ENCODE peak calls at places on chromosomes 2 and 18, in six cellular contexts. G is GM12878, W is breast epithelium, D is transverse colon, V is HCT116, J is upper lobe of left lung. F is an unnamed sample.

GRCh38 chr18:12765127-12765526 is 62.3 kb downstream of the PSMG2 start:
- DNase-seq in G (no peak), W (no peak), D (peak; percentile 41), V (no peak), J (no peak), F (no peak)

GRCh38 chr18:76306685-76307292 is 188.3 kb downstream of the ZNF516 start:
- DNase-seq in G (peak; percentile 37), W (no peak), D (no peak), V (peak; percentile 12), J (no peak), F (no peak)

GRCh38 chr18:31446854-31447253 is 687 bp upstream of the DSG3 start:
- DNase-seq in G (no peak), W (no peak), D (no peak), V (no peak), J (no peak), F (no peak)

GRCh38 chr2:15905267-15905645 is 35.1 kb upstream of the MYCN start:
- DNase-seq in G (no peak), W (no peak), D (no peak), V (no peak), J (no peak), F (no peak)

GRCh38 chr2:89833116-89833779 is 1141.8 kb downstream of the RPIA start:
- DNase-seq in G (no peak), W (no peak), D (no peak), V (no peak), J (no peak), F (no peak)

GRCh38 chr2:167550448-167550847 is 662.2 kb downstream of the XIRP2 start:
- DNase-seq in G (no peak), W (no peak), D (no peak), V (peak; percentile 2), J (no peak), F (no peak)

GRCh38 chr2:207632575-207633492 is 7.6 kb upstream of the METTL21A start:
- DNase-seq in G (no peak), W (no peak), D (no peak), V (no peak), J (no peak), F (no peak)

GRCh38 chr18:2905802-2906521 is 59.2 kb downstream of the EMILIN2 start:
- DNase-seq in G (no peak), W (no peak), D (peak; percentile 79), V (peak; percentile 33), J (peak; percentile 90), F (no peak)

GRCh38 chr2:47218066-47218581 is 63.0 kb upstream of the STPG4 start:
- DNase-seq in G (no peak), W (no peak), D (peak; percentile 79), V (no peak), J (no peak), F (no peak)

GRCh38 chr18:38606841-38607240 is 1041.2 kb upstream of the CELF4 start:
- DNase-seq in G (peak; percentile 30), W (no peak), D (no peak), V (no peak), J (no peak), F (no peak)

GRCh38 chr2:206115026-206115578 is 29.1 kb upstream of the INO80D start:
- DNase-seq in G (no peak), W (no peak), D (no peak), V (no peak), J (no peak), F (no peak)

GRCh38 chr2:28408764-28409599 is 16.3 kb downstream of the FOSL2 start:
- DNase-seq in G (no peak), W (no peak), D (peak; percentile 61), V (peak; percentile 84), J (no peak), F (no peak)

GRCh38 chr2:1601064-1601405 is 143.3 kb downstream of the PXDN start:
- DNase-seq in G (no peak), W (no peak), D (no peak), V (no peak), J (no peak), F (no peak)

GRCh38 chr2:238434846-238435751 is 8.4 kb downstream of the ASB1 start:
- DNase-seq in G (no peak), W (no peak), D (no peak), V (no peak), J (no peak), F (no peak)

GRCh38 chr2:36756438-36756837 is 59.9 kb downstream of the VIT start:
- DNase-seq in G (no peak), W (no peak), D (no peak), V (no peak), J (no peak), F (no peak)

GRCh38 chr2:152407204-152407721 is 72.3 kb downstream of the FMNL2 start:
- DNase-seq in G (peak; percentile 55), W (no peak), D (peak; percentile 38), V (no peak), J (no peak), F (no peak)

GRCh38 chr2:37576831-37577230 is 94.6 kb downstream of the CDC42EP3 start:
- DNase-seq in G (no peak), W (no peak), D (no peak), V (no peak), J (no peak), F (no peak)

GRCh38 chr2:54310961-54311360 is 54.9 kb upstream of the TSPYL6 start:
- DNase-seq in G (no peak), W (no peak), D (no peak), V (no peak), J (no peak), F (no peak)

GRCh38 chr2:152025678-152026287 is 73.1 kb downstream of the CACNB4 start:
- DNase-seq in G (peak; percentile 63), W (peak; percentile 82), D (peak; percentile 84), V (peak; percentile 65), J (peak; percentile 94), F (no peak)

GRCh38 chr18:3832211-3832610 is 382.2 kb downstream of the TGIF1 start:
- DNase-seq in G (no peak), W (no peak), D (no peak), V (no peak), J (no peak), F (no peak)

GRCh38 chr2:44937688-44938240 is 3.7 kb upstream of the SIX3 start:
- DNase-seq in G (no peak), W (peak; percentile 41), D (no peak), V (peak; percentile 57), J (peak; percentile 82), F (no peak)

GRCh38 chr2:190410171-190410570 is 2.0 kb downstream of the MFSD6 start:
- DNase-seq in G (no peak), W (no peak), D (no peak), V (no peak), J (no peak), F (no peak)

GRCh38 chr2:205148756-205149155 is 533.5 kb upstream of the NRP2 start:
- DNase-seq in G (no peak), W (no peak), D (no peak), V (no peak), J (no peak), F (no peak)

GRCh38 chr2:103594823-103595222 is 833.0 kb downstream of the TMEM182 start:
- DNase-seq in G (no peak), W (no peak), D (no peak), V (no peak), J (no peak), F (no peak)

GRCh38 chr2:33133436-33133835 is 186.7 kb downstream of the LTBP1 start:
- DNase-seq in G (no peak), W (no peak), D (no peak), V (no peak), J (no peak), F (no peak)

GRCh38 chr18:68735498-68736343 is 20.8 kb upstream of the TMX3 start:
- DNase-seq in G (no peak), W (no peak), D (no peak), V (peak; percentile 23), J (no peak), F (no peak)
- TF ChIP-seq CTCF in G (peak; percentile 81), W (peak; percentile 71), D (peak; percentile 51), V (peak; percentile 21), J (peak; percentile 45), F (peak; percentile 49)

DNA sequence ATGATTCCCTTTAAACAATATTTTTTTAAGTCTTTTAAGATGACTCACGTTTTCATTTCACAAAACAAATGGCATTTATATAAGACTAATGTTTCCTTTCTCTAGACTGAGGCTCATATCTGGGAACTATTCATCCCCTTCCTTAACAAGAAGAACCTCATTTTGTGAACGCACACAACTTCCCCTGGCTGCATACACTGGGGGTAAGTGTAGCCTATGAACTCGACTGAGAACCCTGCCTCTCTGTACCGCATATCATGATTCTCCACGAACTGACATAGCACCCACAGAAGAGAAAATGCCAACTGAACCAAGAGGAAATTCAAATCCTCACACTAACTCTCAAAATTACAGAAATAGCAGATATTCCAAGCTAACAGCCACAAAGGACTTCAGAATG is 236.8 kb downstream of the TCF4 start:
- DNase-seq in G (no peak), W (no peak), D (no peak), V (no peak), J (no peak), F (no peak)
- H3K4me1 ChIP-seq in G (no peaks in the 10 kb centered on the region), W (no peaks in the 10 kb centered on the region), D (no peaks in the 10 kb centered on the region), V (no peaks in the 10 kb centered on the region), J (no peaks in the 10 kb centered on the region), F (peaks cover 23% of the 10 kb centered on the region)

DNA sequence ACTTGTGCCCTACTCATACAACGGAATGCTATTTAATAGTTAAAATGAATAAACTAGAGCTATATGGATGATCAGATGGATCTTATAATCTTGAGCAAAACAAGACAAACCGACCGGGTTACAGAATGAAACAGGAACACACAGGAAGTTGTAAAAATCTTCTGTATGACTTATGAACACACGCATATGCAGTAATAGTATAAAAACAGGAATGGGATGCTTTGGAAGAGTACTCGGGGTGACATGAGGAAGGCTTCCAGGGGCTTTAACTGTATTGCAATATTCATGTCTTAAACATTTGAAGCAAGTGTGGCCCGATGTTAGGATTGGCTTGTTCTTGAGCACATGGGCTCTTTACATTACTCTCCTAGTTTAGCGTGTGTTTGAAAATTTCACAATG is 14.9 kb upstream of the E2F6 start:
- DNase-seq in G (no peak), W (no peak), D (no peak), V (no peak), J (no peak), F (no peak)
- TF ChIP-seq POLR2AphosphoS5 in G (no peak), W (no peak), D (no peak), V (no peak), J (no peak), F (no peak)

GRCh38 chr2:219026946-219027345 is 14.4 kb downstream of the CFAP65 start:
- DNase-seq in G (no peak), W (no peak), D (no peak), V (no peak), J (no peak), F (no peak)
- TF ChIP-seq CTCF in G (no peak), W (no peak), D (no peak), V (no peak), J (no peak), F (no peak)

DNA sequence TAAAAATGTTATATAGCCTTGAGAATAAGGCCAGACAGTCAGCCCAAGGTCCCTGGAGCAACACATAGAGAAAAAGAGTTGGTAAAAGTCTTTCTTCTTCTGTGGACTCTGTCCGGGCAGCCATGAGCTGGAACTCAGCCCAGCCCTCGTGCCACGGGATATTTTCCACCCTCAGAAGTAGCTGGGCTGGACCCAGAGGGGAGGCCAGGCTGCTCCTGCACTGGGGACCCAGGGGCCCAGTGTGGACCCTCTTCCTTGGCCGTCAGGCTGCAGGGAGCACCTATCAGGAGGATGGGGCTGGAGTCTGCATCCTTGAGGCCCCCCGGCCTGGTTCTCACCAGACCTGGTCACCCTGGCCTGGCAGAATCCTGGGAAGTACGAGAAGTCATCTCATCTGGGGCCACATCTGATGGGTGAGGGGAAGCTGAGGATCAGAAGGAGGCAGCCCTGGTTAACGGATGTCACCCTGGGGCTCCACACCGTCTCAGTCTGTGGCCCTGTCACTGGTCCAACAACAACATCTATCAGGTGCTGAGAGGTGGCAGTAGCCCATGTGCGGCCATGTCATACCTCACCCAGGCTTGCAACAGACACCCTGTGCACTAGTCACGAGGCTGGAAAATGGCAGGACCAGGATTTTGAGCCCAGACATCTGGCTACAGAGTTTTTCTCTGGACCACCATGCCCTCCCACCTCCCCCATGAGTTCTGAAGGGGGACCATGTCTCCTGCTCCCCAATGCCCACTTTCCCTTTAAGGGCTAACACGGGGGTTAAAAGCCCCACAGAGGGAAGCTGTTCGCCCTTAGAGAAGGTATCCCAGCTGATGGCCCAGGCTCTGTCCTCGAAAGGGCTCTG is 33.0 kb downstream of the SDC1 start:
- DNase-seq in G (no peak), W (no peak), D (no peak), V (no peak), J (no peak), F (no peak)
- H3K4me1 ChIP-seq in G (peaks cover 6% of the 10 kb centered on the region), W (peaks cover 5% of the 10 kb centered on the region), D (peaks cover 7% of the 10 kb centered on the region), V (peaks cover 8% of the 10 kb centered on the region), J (peaks cover 39% of the 10 kb centered on the region), F (peaks cover 8% of the 10 kb centered on the region)

F was measured in vagina.